ENCODE peak calls at places on chromosomes 13 and 19, in seven cellular contexts. P is heart left ventricle; B is T follicular helper cell; Z is IMR-90; X is T-helper 9 cell; K is stimulated activated CD4-positive, alpha-beta T cell treated with anti-CD3 and anti-CD28 coated beads, TNF-alpha, amount 100 ng/mL, for 48 hours; U is left cardiac atrium. I is an unnamed sample.

GRCh38 chr13:39749528-39749927 is 94.1 kb downstream of the COG6 start:
- DNase-seq in B (no peak), X (no peak), P (no peak), U (no peak), K (no peak), Z (no peak), I (no peak)

GRCh38 chr19:55581145-55581827 is 638 bp upstream of the ZNF579 start:
- DNase-seq in K (no peak), B (no peak), P (no peak), Z (no peak), X (no peak), U (no peak), I (no peak)

GRCh38 chr13:28501547-28501946 is 6.6 kb upstream of the FLT1 start:
- DNase-seq in P (peak), B (no peak), X (no peak), U (peak), K (no peak), Z (no peak), I (no peak)

GRCh38 chr13:112209266-112209665 is 142.3 kb downstream of the SOX1 start:
- DNase-seq in B (no peak), U (no peak), P (no peak), X (no peak), K (no peak), Z (no peak), I (no peak)

GRCh38 chr19:23525265-23525862 is 130.1 kb upstream of the ZNF91 start:
- DNase-seq in K (no peak), U (no peak), Z (no peak), B (no peak), X (no peak), P (no peak), I (no peak)

GRCh38 chr19:14566712-14567077 is 5.2 kb downstream of the NDUFB7 start:
- DNase-seq in X (no peak), P (no peak), Z (no peak), B (no peak), U (no peak), K (no peak), I (no peak)

GRCh38 chr13:33611016-33611805 is 206.7 kb upstream of the RFC3 start:
- DNase-seq in B (no peak), U (peak), X (no peak), P (peak), K (no peak), Z (peak), I (no peak)

GRCh38 chr13:29754486-29754806 is 96.0 kb downstream of the UBL3 start:
- DNase-seq in P (no peak), Z (peak), X (no peak), B (no peak), U (no peak), K (peak), I (no peak)

GRCh38 chr19:10744222-10744847 is 26.5 kb downstream of the DNM2 start:
- DNase-seq in K (no peak), P (no peak), Z (no peak), X (no peak), U (no peak), B (no peak), I (no peak)

GRCh38 chr19:1311543-1312091 is 25.9 kb downstream of the EFNA2 start:
- DNase-seq in B (no peak), X (no peak), Z (no peak), K (no peak), U (no peak), P (no peak), I (no peak)

GRCh38 chr13:25733696-25734435 is 317.9 kb downstream of the SHISA2 start:
- DNase-seq in U (no peak), K (no peak), P (no peak), X (no peak), Z (no peak), B (no peak), I (no peak)

I was measured in GM19239.